ENCODE peak calls at places on chromosomes 6 and 20, in seven cellular contexts. E, S, I, L, B, Z and W are unnamed samples.

GRCh38 chr6:25413506-25413905 is 134.3 kb downstream of the CARMIL1 start:
- DNase-seq in L (no peak), Z (no peak), B (peak; percentile 15), I (no peak), E (no peak), S (no peak), W (no peak)

GRCh38 chr6:1873781-1874180 is 264.1 kb downstream of the FOXC1 start:
- DNase-seq in E (no peak), L (no peak), S (no peak), Z (no peak), B (no peak), I (no peak), W (peak; percentile 41)

GRCh38 chr20:58069796-58070663 is 158.4 kb downstream of the ANKRD60 start:
- DNase-seq in Z (no peak), S (no peak), L (no peak), I (no peak), E (no peak), B (no peak), W (no peak)

GRCh38 chr6:107716688-107717089 is 107.4 kb downstream of the SCML4 start:
- DNase-seq in L (peak; percentile 74), I (no peak), B (peak; percentile 78), E (peak; percentile 7), Z (no peak), S (no peak), W (no peak)

GRCh38 chr20:33664762-33665144 is 2.0 kb upstream of the ACTL10 start:
- DNase-seq in S (no peak), I (no peak), L (peak; percentile 28), E (no peak), B (no peak), Z (no peak), W (no peak)

GRCh38 chr6:56843476-56844349 is 111.2 kb upstream of the BEND6 start:
- DNase-seq in B (peak; percentile 50), E (peak; percentile 91), L (peak; percentile 64), S (peak; percentile 84), Z (peak; percentile 90), I (peak; percentile 67), W (peak; percentile 62)

GRCh38 chr20:17298169-17298568 is 71.3 kb downstream of the PCSK2 start:
- DNase-seq in E (no peak), Z (no peak), I (no peak), L (no peak), B (no peak), S (no peak), W (no peak)

GRCh38 chr20:57806476-57806875 is 96.7 kb upstream of the PMEPA1 start:
- DNase-seq in S (no peak), L (no peak), I (no peak), Z (no peak), B (no peak), E (no peak), W (no peak)

GRCh38 chr6:37501632-37502466 is 2.2 kb upstream of the CCDC167 start:
- DNase-seq in S (no peak), B (peak; percentile 27), I (no peak), E (no peak), L (no peak), Z (no peak), W (no peak)

GRCh38 chr6:124962617-124963415 is 579 bp downstream of the RNF217 start:
- DNase-seq in Z (peak; percentile 77), E (peak; percentile 70), B (no peak), L (no peak), S (peak; percentile 51), I (peak; percentile 61), W (peak; percentile 41)

GRCh38 chr6:150514806-150515362 is 84.8 kb upstream of the PLEKHG1 start:
- DNase-seq in E (no peak), S (no peak), B (no peak), L (no peak), Z (no peak), I (no peak), W (no peak)

GRCh38 chr20:64095927-64096326 is 11.4 kb downstream of the NPBWR2 start:
- DNase-seq in L (no peak), I (no peak), S (no peak), B (no peak), E (no peak), Z (no peak), W (no peak)

GRCh38 chr6:89966913-89967312 is 72.6 kb downstream of the GJA10 start:
- DNase-seq in L (no peak), Z (no peak), I (no peak), S (no peak), E (no peak), B (no peak), W (no peak)

GRCh38 chr6:80438728-80439127 is 332.3 kb downstream of the BCKDHB start:
- DNase-seq in S (no peak), Z (no peak), B (no peak), L (no peak), E (peak; percentile 70), I (no peak), W (no peak)

GRCh38 chr6:35583893-35584688 is 71.4 kb upstream of the TULP1 start:
- DNase-seq in L (peak; percentile 74), S (no peak), E (peak; percentile 53), B (peak; percentile 62), I (peak; percentile 44), Z (peak; percentile 89), W (peak; percentile 15)

GRCh38 chr6:41097467-41098090 is 24.8 kb downstream of the NFYA start:
- DNase-seq in I (no peak), S (no peak), Z (no peak), L (no peak), E (peak; percentile 31), B (no peak), W (no peak)

GRCh38 chr6:41009669-41010068 is 29.4 kb downstream of the UNC5CL start:
- DNase-seq in S (no peak), L (no peak), I (no peak), B (no peak), E (no peak), Z (no peak), W (no peak)

GRCh38 chr20:48064929-48065328 is 279.6 kb upstream of the SULF2 start:
- DNase-seq in B (no peak), Z (no peak), L (no peak), E (peak; percentile 15), I (no peak), S (no peak), W (no peak)

GRCh38 chr20:51020657-51021056 is 2.2 kb downstream of the KCNG1 start:
- DNase-seq in B (no peak), L (no peak), Z (no peak), S (no peak), I (no peak), E (no peak), W (no peak)

GRCh38 chr6:150711584-150712501 is 112.2 kb downstream of the PLEKHG1 start:
- DNase-seq in S (no peak), E (no peak), I (no peak), Z (no peak), B (no peak), L (no peak), W (peak; percentile 12)

GRCh38 chr20:1177680-1178079 is 7.1 kb downstream of the TMEM74B start:
- DNase-seq in E (no peak), L (no peak), B (no peak), I (no peak), S (no peak), Z (no peak), W (no peak)

GRCh38 chr20:62025394-62025793 is 40.3 kb downstream of the TAF4 start:
- DNase-seq in L (no peak), Z (no peak), B (no peak), E (no peak), I (no peak), S (no peak), W (no peak)

GRCh38 chr6:116111552-116112528 is 11.2 kb downstream of the NT5DC1 start:
- DNase-seq in I (no peak), Z (no peak), B (no peak), L (peak; percentile 42), E (no peak), S (no peak), W (no peak)

GRCh38 chr6:12291083-12291784 is 1.1 kb downstream of the EDN1 start:
- DNase-seq in B (no peak), Z (no peak), I (no peak), E (no peak), L (no peak), S (no peak), W (no peak)

GRCh38 chr20:24962510-24962909 is 13.4 kb downstream of the CST7 start:
- DNase-seq in I (no peak), S (no peak), L (no peak), Z (peak; percentile 24), E (no peak), B (no peak), W (no peak)

GRCh38 chr6:101011165-101011564 is 130.0 kb upstream of the ASCC3 start:
- DNase-seq in B (peak; percentile 30), S (no peak), I (no peak), L (no peak), Z (no peak), E (no peak), W (no peak)

GRCh38 chr20:20824924-20825584 is 112.6 kb upstream of the RALGAPA2 start:
- DNase-seq in B (peak; percentile 20), I (peak; percentile 67), S (no peak), E (peak; percentile 9), L (peak; percentile 65), Z (peak; percentile 68), W (peak; percentile 20)

GRCh38 chr6:105872244-105872643 is 213.9 kb upstream of the PRDM1 start:
- DNase-seq in E (no peak), L (no peak), I (peak; percentile 70), Z (peak; percentile 68), B (no peak), S (no peak), W (no peak)